ENCODE peak calls at places on chromosomes 1 and 21, in eight cellular contexts. V is NT2/D1, L is left ventricle myocardium inferior, K is uterus, J is breast epithelium, M is mammary epithelial cell, Z is astrocyte, P is esophagus squamous epithelium. Y is an unnamed sample. For H3K27me3, H3K4me1 and H3K36me3, the result is how much of the 10 kb centered on the place peaks cover.

GRCh38 chr1:83531910-83532309 is 467.0 kb downstream of the TTLL7 start:
- DNase-seq in V (no peak), L (no peak), K (no peak), J (no peak), M (no peak), Z (no peak), P (no peak), Y (no peak)

GRCh38 chr1:86546787-86547221 is at the start of gene CLCA4:
- DNase-seq in V (no peak), L (no peak), K (no peak), J (no peak), M (peak), Z (no peak), P (no peak), Y (no peak)

GRCh38 chr1:94501426-94501825 is 40.1 kb downstream of the F3 start:
- DNase-seq in V (no peak), L (no peak), K (no peak), J (no peak), M (no peak), Z (no peak), P (no peak), Y (no peak)

GRCh38 chr1:168419746-168420145 is 124.1 kb downstream of the XCL2 start:
- DNase-seq in V (no peak), L (no peak), K (no peak), J (no peak), M (peak), Z (peak), P (no peak), Y (no peak)

GRCh38 chr1:109906160-109906838 is 4.3 kb upstream of the CSF1 start:
- DNase-seq in V (no peak), L (no peak), K (no peak), J (no peak), M (no peak), Z (no peak), P (no peak), Y (no peak)

GRCh38 chr1:245694476-245695195 is 539.9 kb downstream of the KIF26B start:
- DNase-seq in V (no peak), L (no peak), K (no peak), J (no peak), M (no peak), Z (no peak), P (no peak), Y (peak)

GRCh38 chr1:22805672-22806038 is 95.0 kb downstream of the EPHB2 start:
- DNase-seq in V (no peak), L (no peak), K (no peak), J (no peak), M (no peak), Z (no peak), P (no peak), Y (peak)

GRCh38 chr1:112793631-112794565 is 78.8 kb upstream of the PPM1J start:
- DNase-seq in V (no peak), L (no peak), K (no peak), J (no peak), M (no peak), Z (peak), P (no peak), Y (no peak)

GRCh38 chr1:14924012-14924452 is 229.5 kb upstream of the TMEM51 start:
- DNase-seq in V (no peak), L (peak), K (peak), J (peak), M (peak), Z (peak), P (no peak), Y (peak)

GRCh38 chr1:195715652-195716051 is 892.6 kb downstream of the KCNT2 start:
- DNase-seq in V (no peak), L (no peak), K (no peak), J (no peak), M (no peak), Z (no peak), P (no peak), Y (no peak)

GRCh38 chr1:42822833-42823392 is 5.7 kb upstream of the SVBP start:
- DNase-seq in V (no peak), L (no peak), K (no peak), J (no peak), M (no peak), Z (peak), P (no peak), Y (no peak)

GRCh38 chr1:117860906-117861610 is 68.4 kb downstream of the GDAP2 start:
- DNase-seq in V (no peak), L (no peak), K (no peak), J (no peak), M (no peak), Z (peak), P (no peak), Y (peak)

GRCh38 chr1:43309626-43310025 is 8.8 kb downstream of the TIE1 start:
- DNase-seq in V (no peak), L (no peak), K (no peak), J (no peak), M (peak), Z (no peak), P (no peak), Y (peak)

GRCh38 chr1:109770331-109771095 is 6.8 kb upstream of the EPS8L3 start:
- DNase-seq in V (no peak), L (peak), K (peak), J (no peak), M (no peak), Z (no peak), P (no peak), Y (peak)

GRCh38 chr1:47587891-47588582 is 150.2 kb downstream of the FOXD2 start:
- DNase-seq in V (no peak), L (no peak), K (no peak), J (no peak), M (no peak), Z (no peak), P (no peak), Y (peak)

GRCh38 chr1:19028110-19028509 is 71.6 kb upstream of the IFFO2 start:
- DNase-seq in V (no peak), L (no peak), K (no peak), J (no peak), M (no peak), Z (no peak), P (no peak), Y (no peak)

GRCh38 chr1:51671527-51672325 is 54.8 kb downstream of the OSBPL9 start:
- DNase-seq in V (no peak), L (no peak), K (no peak), J (no peak), M (no peak), Z (peak), P (no peak), Y (peak)

GRCh38 chr1:23634840-23635642 is 56.6 kb upstream of the RPL11 start:
- DNase-seq in V (peak), L (peak), K (peak), J (peak), M (peak), Z (peak), P (no peak), Y (peak)

GRCh38 chr1:89999208-89999607 is 4.3 kb downstream of the ZNF326 start:
- DNase-seq in V (no peak), L (no peak), K (no peak), J (no peak), M (no peak), Z (no peak), P (no peak), Y (no peak)

GRCh38 chr1:17611991-17612390 is 72.5 kb downstream of the ARHGEF10L start:
- DNase-seq in V (no peak), L (no peak), K (no peak), J (no peak), M (no peak), Z (peak), P (no peak), Y (peak)

GRCh38 chr1:150516616-150517015 is 1.1 kb downstream of the FALEC start:
- DNase-seq in V (no peak), L (no peak), K (no peak), J (no peak), M (no peak), Z (no peak), P (no peak), Y (peak)

GRCh38 chr1:224540535-224540934 is 75.6 kb upstream of the CNIH3 start:
- DNase-seq in V (no peak), L (no peak), K (no peak), J (no peak), M (no peak), Z (no peak), P (no peak), Y (no peak)

GRCh38 chr1:183980951-183981525 is 56.5 kb downstream of the COLGALT2 start:
- DNase-seq in V (no peak), L (no peak), K (no peak), J (no peak), M (no peak), Z (no peak), P (no peak), Y (no peak)

GRCh38 chr1:40658895-40659648 is 6.4 kb downstream of the RIMS3 start:
- DNase-seq in V (no peak), L (no peak), K (no peak), J (no peak), M (no peak), Z (no peak), P (no peak), Y (peak)

GRCh38 chr1:40662151-40662550 is 3.3 kb downstream of the RIMS3 start:
- DNase-seq in V (no peak), L (no peak), K (no peak), J (no peak), M (no peak), Z (no peak), P (no peak), Y (peak)

GRCh38 chr1:40661678-40662077 is 3.8 kb downstream of the RIMS3 start:
- DNase-seq in V (no peak), L (no peak), K (no peak), J (no peak), M (no peak), Z (no peak), P (no peak), Y (peak)

GRCh38 chr1:40657046-40657445 is 8.4 kb downstream of the RIMS3 start:
- DNase-seq in V (no peak), L (no peak), K (no peak), J (no peak), M (no peak), Z (no peak), P (no peak), Y (peak)

GRCh38 chr1:40659649-40659947 is 5.9 kb downstream of the RIMS3 start:
- DNase-seq in V (no peak), L (no peak), K (no peak), J (no peak), M (no peak), Z (no peak), P (no peak), Y (peak)
- H3K27me3 ChIP-seq in V (under half), L (under half), K (under half), J (under half), M (under half), Z (under half), P (under half), Y (under half)

DNA sequence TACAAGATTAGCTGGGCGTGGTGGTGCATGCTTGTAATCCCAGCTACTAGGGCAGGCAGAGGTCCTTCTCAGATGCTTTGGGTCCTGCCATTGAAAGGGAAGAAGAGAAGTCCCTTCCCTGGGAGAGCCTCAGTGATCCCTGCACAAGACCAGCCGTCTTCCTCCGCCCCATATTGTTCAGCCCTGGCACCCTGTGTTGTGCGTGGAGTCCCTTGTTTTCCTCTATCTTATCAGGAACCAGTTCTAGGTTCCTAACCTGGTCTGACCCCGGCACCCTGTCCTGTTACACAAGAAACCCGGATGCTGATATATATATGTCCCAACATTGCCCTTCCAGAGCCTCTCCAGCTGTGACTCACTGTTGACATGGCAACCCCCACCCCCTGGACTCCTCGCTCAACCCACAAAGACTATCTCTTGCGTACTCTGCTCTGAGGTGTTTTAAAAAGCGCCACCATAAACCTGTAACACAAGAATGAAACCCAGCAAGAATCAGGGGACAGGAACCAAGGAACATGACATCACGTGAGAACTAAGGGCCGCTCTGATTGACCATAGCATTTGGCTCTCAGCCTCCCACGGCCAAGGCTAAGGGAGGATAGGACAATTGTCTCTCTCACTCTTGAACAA is 4.8 kb downstream of the MX2 start:
- DNase-seq in V (no peak), L (no peak), K (no peak), J (no peak), M (peak), Z (peak), P (no peak), Y (no peak)
- H3K4me1 ChIP-seq in V (under half), L (half or more), K (under half), J (under half), M (under half), Z (under half), P (half or more), Y (under half)

GRCh38 chr1:33327587-33328325 is 6.9 kb upstream of the A3GALT2 start:
- DNase-seq in V (no peak), L (peak), K (peak), J (no peak), M (peak), Z (peak), P (no peak), Y (peak)
- H3K36me3 ChIP-seq in V (half or more), L (half or more), K (under half), J (under half), M (half or more), Z (half or more), P (half or more), Y (half or more)

GRCh38 chr1:228008391-228009115 is 1.8 kb downstream of the WNT3A start:
- DNase-seq in V (no peak), L (no peak), K (peak), J (peak), M (no peak), Z (no peak), P (no peak), Y (peak)
- H3K27me3 ChIP-seq in V (half or more), L (half or more), K (under half), J (under half), M (under half), Z (under half), P (half or more), Y (half or more)

GRCh38 chr1:206050655-206051235 is 2.2 kb upstream of the RHEX start:
- DNase-seq in V (no peak), L (no peak), K (no peak), J (no peak), M (peak), Z (no peak), P (peak), Y (no peak)

GRCh38 chr1:206047271-206047670 is 5.7 kb upstream of the RHEX start:
- DNase-seq in V (no peak), L (no peak), K (no peak), J (no peak), M (no peak), Z (no peak), P (no peak), Y (no peak)

GRCh38 chr1:206049919-206050600 is 2.9 kb upstream of the RHEX start:
- DNase-seq in V (no peak), L (no peak), K (no peak), J (no peak), M (no peak), Z (no peak), P (no peak), Y (no peak)

GRCh38 chr1:206049293-206049692 is 3.7 kb upstream of the RHEX start:
- DNase-seq in V (no peak), L (no peak), K (no peak), J (no peak), M (no peak), Z (no peak), P (no peak), Y (no peak)

GRCh38 chr1:206048582-206048981 is 4.4 kb upstream of the RHEX start:
- DNase-seq in V (no peak), L (no peak), K (no peak), J (no peak), M (no peak), Z (no peak), P (no peak), Y (no peak)
- H3K4me1 ChIP-seq in V (under half), L (under half), K (under half), J (under half), M (under half), Z (under half), P (under half), Y (under half)

GRCh38 chr21:28758883-28759242 is 233.8 kb downstream of the LTN1 start:
- DNase-seq in V (no peak), L (no peak), K (no peak), J (no peak), M (no peak), Z (no peak), P (no peak), Y (no peak)
- H3K36me3 ChIP-seq in V (under half), L (under half), K (under half), J (under half), M (under half), Z (under half), P (under half), Y (under half)

GRCh38 chr1:213874789-213875188 is 113.0 kb upstream of the PROX1 start:
- DNase-seq in V (no peak), L (no peak), K (no peak), J (no peak), M (no peak), Z (no peak), P (no peak), Y (no peak)
- H3K27me3 ChIP-seq in V (under half), L (under half), K (under half), J (under half), M (under half), Z (under half), P (under half), Y (under half)

GRCh38 chr1:207815466-207815865 is 63.6 kb downstream of the CD46 start:
- DNase-seq in V (no peak), L (no peak), K (no peak), J (no peak), M (no peak), Z (no peak), P (no peak), Y (peak)
- H3K4me1 ChIP-seq in V (under half), L (half or more), K (under half), J (under half), M (under half), Z (under half), P (half or more), Y (under half)

DNA sequence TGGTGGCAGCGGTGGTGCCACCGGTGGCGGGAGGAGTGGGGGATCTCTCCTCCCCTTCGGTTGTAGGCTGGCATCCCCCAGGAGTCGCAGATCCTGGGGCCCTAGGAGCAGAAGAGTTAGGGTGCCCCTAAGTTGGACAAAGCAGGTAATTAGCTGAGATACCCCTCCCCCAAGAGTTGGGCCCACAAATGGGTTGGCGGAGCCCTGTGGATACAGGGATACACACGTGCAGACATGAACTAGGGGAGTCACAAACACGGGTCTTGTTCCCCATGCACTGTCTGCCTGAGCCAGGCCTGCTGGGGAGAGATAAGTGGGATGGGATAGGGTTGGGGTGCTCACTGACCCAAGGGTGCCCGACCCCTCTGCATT is 2.0 kb downstream of the CCDC17 start:
- DNase-seq in V (no peak), L (no peak), K (no peak), J (no peak), M (no peak), Z (no peak), P (no peak), Y (no peak)
- H3K36me3 ChIP-seq in V (half or more), L (half or more), K (under half), J (under half), M (under half), Z (under half), P (under half), Y (under half)

DNA sequence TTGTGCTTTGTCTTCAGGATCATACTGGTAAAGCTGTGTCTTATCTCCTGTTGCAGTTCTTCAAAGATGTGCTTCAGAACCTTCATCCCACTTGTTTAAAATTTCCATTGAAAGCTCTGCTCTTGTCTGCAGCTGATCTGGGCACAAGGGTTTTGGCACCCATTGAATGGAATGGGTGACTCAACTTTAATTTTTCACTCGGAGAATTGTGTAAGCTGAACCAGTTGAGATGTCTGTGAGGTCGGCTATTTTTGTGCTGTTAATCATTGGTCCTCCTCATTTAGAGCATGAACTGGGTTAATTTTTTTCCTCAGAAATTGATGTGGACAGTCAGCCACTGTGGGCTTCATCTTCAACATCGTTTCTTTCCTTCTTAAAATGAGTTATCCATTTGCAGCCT is 252.1 kb downstream of the TM2D1 start:
- DNase-seq in V (no peak), L (no peak), K (no peak), J (no peak), M (peak), Z (peak), P (no peak), Y (no peak)
- H3K27me3 ChIP-seq in V (half or more), L (under half), K (under half), J (under half), M (under half), Z (under half), P (under half), Y (under half)